ENCODE peak calls at places on chromosomes 1 and 21, in four cellular contexts. T is GM20000, A is AG09309, G is lower lobe of right lung. O is an unnamed sample.

GRCh38 chr1:62407398-62408009 is 29.3 kb upstream of the USP1 start:
- DNase-seq in T (peak; percentile 50), A (peak; percentile 21), G (no peak), O (no peak)

GRCh38 chr1:11851171-11851570 is 3.6 kb upstream of the NPPA start:
- DNase-seq in T (no peak), A (no peak), G (no peak), O (no peak)

GRCh38 chr1:168920456-168921094 is 185.9 kb upstream of the ATP1B1 start:
- DNase-seq in T (no peak), A (no peak), G (no peak), O (no peak)

GRCh38 chr1:25566730-25567341 is 23.4 kb downstream of the LDLRAP1 start:
- DNase-seq in T (no peak), A (peak; percentile 80), G (peak; percentile 59), O (no peak)

GRCh38 chr1:232876506-232877360 is 71.5 kb downstream of the MAP10 start:
- DNase-seq in T (no peak), A (no peak), G (no peak), O (no peak)

GRCh38 chr1:1079408-1080121 is 5.5 kb upstream of the RNF223 start:
- DNase-seq in T (peak; percentile 82), A (peak; percentile 40), G (peak; percentile 85), O (peak; percentile 95)

GRCh38 chr1:167322483-167322882 is 101.8 kb downstream of the POU2F1 start:
- DNase-seq in T (no peak), A (no peak), G (no peak), O (no peak)

GRCh38 chr1:212002536-212002935 is 32.8 kb downstream of the INTS7 start:
- DNase-seq in T (no peak), A (no peak), G (no peak), O (no peak)

GRCh38 chr1:239126881-239127280 is 259.5 kb upstream of the CHRM3 start:
- DNase-seq in T (no peak), A (no peak), G (no peak), O (no peak)

GRCh38 chr1:54459140-54459539 is 52.9 kb upstream of the SSBP3 start:
- DNase-seq in T (no peak), A (no peak), G (no peak), O (no peak)

GRCh38 chr1:24294228-24294672 is 24.9 kb upstream of the GRHL3 start:
- DNase-seq in T (no peak), A (peak; percentile 95), G (no peak), O (no peak)

GRCh38 chr1:107689157-107689556 is 275.8 kb downstream of the VAV3 start:
- DNase-seq in T (no peak), A (no peak), G (no peak), O (no peak)

GRCh38 chr1:10724948-10725852 is 71.2 kb downstream of the CASZ1 start:
- DNase-seq in T (no peak), A (peak; percentile 52), G (peak; percentile 80), O (no peak)

GRCh38 chr1:12428334-12428733 is 189.7 kb downstream of the DHRS3 start:
- DNase-seq in T (no peak), A (no peak), G (no peak), O (no peak)

GRCh38 chr1:11384170-11384554 is 94.8 kb upstream of the DISP3 start:
- DNase-seq in T (no peak), A (no peak), G (no peak), O (no peak)

GRCh38 chr21:45244799-45245340 is 42.8 kb downstream of the POFUT2 start:
- DNase-seq in T (no peak), A (no peak), G (no peak), O (no peak)

GRCh38 chr1:179036844-179037465 is 11.3 kb downstream of the FAM20B start:
- DNase-seq in T (peak; percentile 52), A (no peak), G (no peak), O (no peak)

GRCh38 chr1:151988405-151988851 is 5.2 kb downstream of the S100A10 start:
- DNase-seq in T (no peak), A (peak; percentile 79), G (no peak), O (no peak)

GRCh38 chr1:41274827-41275519 is 32.9 kb upstream of the SCMH1 start:
- DNase-seq in T (no peak), A (peak; percentile 8), G (no peak), O (no peak)

GRCh38 chr21:35563885-35564451 is 496.4 kb downstream of the SETD4 start:
- DNase-seq in T (no peak), A (peak; percentile 98), G (no peak), O (no peak)

GRCh38 chr1:70764747-70765146 is 282.9 kb downstream of the PTGER3 start:
- DNase-seq in T (no peak), A (no peak), G (no peak), O (no peak)

GRCh38 chr1:23224721-23225648 is 7.7 kb upstream of the HTR1D start:
- DNase-seq in T (no peak), A (peak; percentile 7), G (no peak), O (no peak)

GRCh38 chr1:223765036-223765718 is 52.8 kb downstream of the CAPN2 start:
- DNase-seq in T (no peak), A (no peak), G (no peak), O (no peak)

GRCh38 chr1:25033030-25033827 is 103.2 kb upstream of the RUNX3 start:
- DNase-seq in T (no peak), A (no peak), G (no peak), O (no peak)

DNA sequence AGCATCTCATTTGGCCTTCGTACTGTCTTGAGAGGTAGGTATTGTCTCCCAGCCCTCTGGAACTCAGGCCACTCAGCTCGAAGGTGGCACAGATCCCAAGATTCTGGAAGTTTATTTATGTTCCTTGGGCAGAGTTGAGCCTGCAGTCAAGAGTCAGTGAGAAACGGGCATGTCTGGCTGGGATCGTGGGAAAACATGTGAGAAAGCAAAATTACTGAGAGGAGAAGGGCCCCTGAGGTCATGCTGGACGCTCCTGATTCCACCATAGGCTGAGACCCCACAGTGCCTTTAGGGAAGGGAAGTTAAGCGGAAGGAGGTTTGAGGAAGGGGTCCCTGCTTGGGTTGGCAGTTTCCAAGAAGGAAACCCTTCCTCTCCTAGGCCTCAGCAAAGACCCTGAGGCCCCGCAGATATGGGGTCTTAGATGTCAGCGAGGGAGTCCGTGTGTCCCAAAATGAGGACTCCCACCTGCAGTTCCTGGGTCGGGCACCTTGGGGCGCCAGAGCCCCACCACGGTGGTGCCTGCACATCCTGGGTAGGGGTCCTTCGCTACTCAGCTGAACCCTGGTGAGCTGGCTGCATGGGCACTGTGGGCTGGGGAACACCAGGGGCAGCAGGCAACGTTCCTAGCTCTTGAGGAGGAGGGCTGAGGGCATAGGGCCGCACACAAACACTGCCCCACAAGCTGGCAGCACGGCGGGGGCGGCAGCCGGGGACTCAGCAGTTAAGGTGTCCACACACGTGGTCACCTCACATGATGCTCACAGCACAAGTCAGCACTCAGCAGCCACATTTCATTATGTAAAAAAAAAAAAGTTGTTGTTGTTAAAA is 12.3 kb upstream of the SEMA4A start:
- DNase-seq in T (peak; percentile 57), A (no peak), G (no peak), O (no peak)
- TF ChIP-seq CTCF in T (peak; percentile 56), A (peak; percentile 55), G (peak; percentile 57), O (peak; percentile 76)

DNA sequence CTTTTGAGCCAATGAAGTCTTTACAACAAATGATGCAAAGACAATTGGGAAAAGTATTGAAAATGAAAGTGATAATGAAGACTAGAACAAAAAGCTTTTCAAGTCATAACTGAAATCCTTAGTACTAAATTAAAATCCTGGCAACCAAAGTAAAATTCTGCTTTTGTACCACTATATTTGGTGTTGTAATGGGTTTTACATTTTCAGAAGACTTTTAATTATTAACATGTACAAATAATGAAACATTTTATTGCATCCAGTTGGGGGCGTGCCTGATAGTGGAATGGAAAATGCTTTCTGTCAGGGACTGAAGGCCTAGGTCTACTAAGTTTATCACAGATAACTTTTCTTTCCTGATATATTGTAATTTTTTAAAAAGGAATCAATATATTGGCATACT is 89.4 kb downstream of the SDCCAG8 start:
- DNase-seq in T (no peak), A (no peak), G (no peak), O (no peak)
- TF ChIP-seq CTCF in T (no peak), A (no peak), G (no peak), O (peak; percentile 69)

DNA sequence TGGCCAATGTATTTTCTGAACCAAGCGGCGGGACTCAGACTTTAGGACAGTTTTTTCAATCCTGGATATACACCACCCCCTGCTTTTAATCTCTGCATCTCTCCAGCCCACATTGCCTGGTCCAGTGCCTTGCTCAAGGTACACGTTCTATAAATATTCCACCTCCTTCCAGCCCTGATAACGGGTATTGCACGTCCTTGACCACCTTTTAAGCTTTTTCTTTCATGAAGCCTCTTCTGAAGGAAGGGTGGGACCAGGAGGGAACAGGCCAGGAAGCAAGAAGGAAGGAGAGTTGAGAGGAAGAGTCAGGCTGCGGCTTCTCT is 3.4 kb downstream of the S100A16 start:
- DNase-seq in T (no peak), A (no peak), G (no peak), O (no peak)
- TF ChIP-seq CTCF in T (no peak), A (no peak), G (no peak), O (no peak)

GRCh38 chr1:210605099-210605498 is 276.4 kb downstream of the HHAT start:
- DNase-seq in T (no peak), A (no peak), G (no peak), O (no peak)

GRCh38 chr1:210598135-210598652 is 269.5 kb downstream of the HHAT start:
- DNase-seq in T (no peak), A (peak; percentile 93), G (peak; percentile 54), O (no peak)

GRCh38 chr1:210607361-210607760 is 278.7 kb downstream of the HHAT start:
- DNase-seq in T (no peak), A (no peak), G (no peak), O (no peak)

GRCh38 chr1:210600421-210601195 is 271.9 kb downstream of the HHAT start:
- DNase-seq in T (no peak), A (peak; percentile 29), G (no peak), O (no peak)

GRCh38 chr1:210603123-210603522 is 274.4 kb downstream of the HHAT start:
- DNase-seq in T (no peak), A (no peak), G (no peak), O (no peak)
- TF ChIP-seq CTCF in T (no peak), A (no peak), G (no peak), O (no peak)

DNA sequence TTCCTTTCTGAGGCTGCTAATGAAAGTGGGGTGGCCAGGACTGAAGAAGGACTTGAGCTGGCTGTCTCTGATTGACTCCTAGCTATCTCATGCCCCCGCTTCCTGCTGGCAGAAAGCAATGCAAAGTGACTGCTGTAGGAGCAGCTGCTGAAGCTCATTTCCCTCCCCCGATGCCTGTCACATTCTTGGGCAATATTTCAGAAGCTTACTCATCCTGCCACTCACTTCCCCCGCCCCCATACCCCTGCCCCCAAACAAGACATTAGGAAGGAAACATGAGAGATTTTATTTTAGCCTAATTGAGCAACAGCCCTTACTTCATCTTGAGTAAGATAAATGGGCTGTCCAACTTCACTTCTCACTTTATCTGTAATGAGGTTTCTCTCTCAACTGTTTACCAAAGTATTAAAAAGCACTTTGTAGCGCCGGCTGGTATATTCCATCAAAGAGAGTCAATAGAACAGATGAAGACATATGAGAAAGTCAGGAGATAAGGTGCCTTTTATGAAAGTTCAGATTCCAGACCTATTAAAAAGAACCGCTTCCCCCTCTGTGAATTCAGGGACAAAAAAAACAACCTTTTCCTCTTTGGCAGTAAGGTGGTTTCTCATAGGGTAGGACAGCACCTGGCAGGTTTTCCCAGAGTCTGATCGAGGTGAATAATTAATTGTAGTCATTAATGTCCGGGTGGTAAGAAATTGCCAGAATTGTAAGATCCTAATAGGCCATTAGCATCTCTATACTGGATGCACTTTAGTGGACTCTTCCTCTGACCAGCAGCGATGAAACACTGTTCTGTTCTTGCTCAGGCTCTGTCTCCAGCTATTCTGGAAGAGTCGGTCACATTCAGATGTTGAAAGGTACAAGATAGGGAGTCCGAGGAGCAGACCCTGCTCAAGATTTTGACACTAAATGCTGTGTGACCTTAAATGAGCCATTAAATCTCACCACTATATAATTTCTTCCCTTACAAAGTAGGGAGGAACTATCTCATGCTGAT is 70.2 kb downstream of the SH3GLB1 start:
- DNase-seq in T (peak; percentile 32), A (peak; percentile 69), G (peak; percentile 73), O (no peak)
- TF ChIP-seq CTCF in T (no peak), A (no peak), G (no peak), O (no peak)

GRCh38 chr1:85282424-85282823 is 6.0 kb upstream of the BCL10 start:
- DNase-seq in T (no peak), A (no peak), G (no peak), O (no peak)
- TF ChIP-seq CTCF in T (no peak), A (no peak), G (no peak), O (no peak)